ENCODE peak calls at places on chromosomes 13 and 19, in nine cellular contexts. H is GM23338, V is breast epithelium, T is thoracic aorta, K is tibial nerve, J is fibroblast of lung, Y is transverse colon, R is colonic mucosa, W is left lung. U is an unnamed sample. For H3K4me1 and H3K36me3, the result is how much of the 10 kb centered on the place peaks cover.

GRCh38 chr19:4633140-4633967 is 6.0 kb upstream of the TNFAIP8L1 start:
- DNase-seq in H (peak), V (no peak), T (no peak), K (peak), J (peak), Y (peak), R (peak), W (no peak), U (peak)

GRCh38 chr19:15843186-15843585 is 27.7 kb upstream of the OR10H1 start:
- DNase-seq in H (no peak), V (no peak), T (no peak), K (no peak), J (no peak), Y (no peak), R (no peak), W (no peak), U (no peak)

GRCh38 chr19:42629191-42629590 is 34.5 kb upstream of the CEACAM8 start:
- DNase-seq in H (no peak), V (no peak), T (no peak), K (no peak), J (no peak), Y (no peak), R (no peak), W (no peak), U (no peak)

GRCh38 chr13:113009743-113010509 is 40.9 kb downstream of the MCF2L start:
- DNase-seq in H (no peak), V (no peak), T (no peak), K (no peak), J (no peak), Y (no peak), R (no peak), W (no peak), U (no peak)

GRCh38 chr13:48749699-48750473 is 96.2 kb downstream of the CYSLTR2 start:
- DNase-seq in H (peak), V (no peak), T (peak), K (peak), J (peak), Y (peak), R (peak), W (peak), U (peak)

GRCh38 chr13:94878721-94879120 is 166.4 kb upstream of the SOX21 start:
- DNase-seq in H (no peak), V (no peak), T (no peak), K (no peak), J (no peak), Y (no peak), R (no peak), W (no peak), U (no peak)

GRCh38 chr19:10625003-10625761 is at the start of gene SLC44A2:
- DNase-seq in H (peak), V (peak), T (no peak), K (peak), J (peak), Y (peak), R (peak), W (peak), U (peak)

GRCh38 chr19:50213925-50214324 is 10.5 kb downstream of the MYH14 start:
- DNase-seq in H (no peak), V (no peak), T (no peak), K (no peak), J (no peak), Y (no peak), R (no peak), W (no peak), U (no peak)

GRCh38 chr19:49421039-49421877 is 2.0 kb downstream of the PTH2 start:
- DNase-seq in H (peak), V (peak), T (no peak), K (peak), J (peak), Y (peak), R (peak), W (peak), U (peak)

GRCh38 chr19:34998777-34999497 is 1.2 kb upstream of the GRAMD1A start:
- DNase-seq in H (peak), V (peak), T (no peak), K (no peak), J (no peak), Y (no peak), R (peak), W (no peak), U (no peak)

GRCh38 chr19:56477429-56478338 is 539 bp upstream of the ZNF667 start:
- DNase-seq in H (peak), V (peak), T (peak), K (peak), J (peak), Y (peak), R (peak), W (peak), U (peak)

GRCh38 chr13:26786651-26787295 is 26.2 kb upstream of the GPR12 start:
- DNase-seq in H (no peak), V (no peak), T (no peak), K (no peak), J (no peak), Y (no peak), R (no peak), W (no peak), U (no peak)

GRCh38 chr13:112448621-112449544 is 72.7 kb downstream of the SPACA7 start:
- DNase-seq in H (no peak), V (no peak), T (no peak), K (no peak), J (no peak), Y (no peak), R (peak), W (peak), U (no peak)

GRCh38 chr13:76953921-76954320 is 5.6 kb downstream of the ACOD1 start:
- DNase-seq in H (no peak), V (no peak), T (no peak), K (no peak), J (no peak), Y (no peak), R (no peak), W (no peak), U (no peak)

GRCh38 chr13:26656919-26657318 is 99.4 kb downstream of the WASF3 start:
- DNase-seq in H (peak), V (no peak), T (no peak), K (no peak), J (peak), Y (no peak), R (no peak), W (no peak), U (peak)

GRCh38 chr13:45082964-45083363 is 37.3 kb upstream of the GTF2F2 start:
- DNase-seq in H (no peak), V (no peak), T (no peak), K (no peak), J (peak), Y (no peak), R (no peak), W (no peak), U (peak)

GRCh38 chr13:97212540-97213146 is 9.5 kb upstream of the MBNL2 start:
- DNase-seq in H (peak), V (no peak), T (no peak), K (no peak), J (peak), Y (peak), R (peak), W (no peak), U (peak)

GRCh38 chr19:7665076-7665475 is 3.8 kb upstream of the RETN start:
- DNase-seq in H (no peak), V (no peak), T (no peak), K (no peak), J (peak), Y (no peak), R (no peak), W (no peak), U (peak)

GRCh38 chr13:114134944-114135610 is 2.7 kb upstream of the RASA3 start:
- DNase-seq in H (no peak), V (no peak), T (no peak), K (no peak), J (no peak), Y (no peak), R (no peak), W (no peak), U (no peak)

GRCh38 chr19:17183858-17184271 is 31.3 kb upstream of the USE1 start:
- DNase-seq in H (no peak), V (no peak), T (no peak), K (no peak), J (no peak), Y (no peak), R (no peak), W (no peak), U (no peak)

GRCh38 chr13:109159650-109160309 is 530.4 kb downstream of the MYO16 start:
- DNase-seq in H (no peak), V (no peak), T (no peak), K (no peak), J (no peak), Y (no peak), R (no peak), W (no peak), U (no peak)

GRCh38 chr19:46489445-46490272 is 6.0 kb downstream of the PNMA8B start:
- DNase-seq in H (peak), V (no peak), T (peak), K (peak), J (peak), Y (peak), R (no peak), W (peak), U (peak)

GRCh38 chr19:32307591-32307990 is 37.8 kb upstream of the ZNF507 start:
- DNase-seq in H (no peak), V (no peak), T (no peak), K (no peak), J (no peak), Y (no peak), R (no peak), W (no peak), U (no peak)

GRCh38 chr13:63327584-63327983 is 1911.9 kb upstream of the PCDH20 start:
- DNase-seq in H (no peak), V (no peak), T (no peak), K (no peak), J (no peak), Y (no peak), R (no peak), W (no peak), U (no peak)

GRCh38 chr13:44620057-44620456 is 43.9 kb upstream of the TSC22D1 start:
- DNase-seq in H (no peak), V (no peak), T (no peak), K (no peak), J (peak), Y (no peak), R (no peak), W (no peak), U (peak)

GRCh38 chr13:59782696-59783095 is 381.0 kb downstream of the DIAPH3 start:
- DNase-seq in H (no peak), V (no peak), T (no peak), K (no peak), J (no peak), Y (no peak), R (no peak), W (no peak), U (no peak)

GRCh38 chr13:43730642-43731041 is 56.1 kb downstream of the ENOX1 start:
- DNase-seq in H (no peak), V (no peak), T (no peak), K (no peak), J (peak), Y (peak), R (no peak), W (no peak), U (peak)

DNA sequence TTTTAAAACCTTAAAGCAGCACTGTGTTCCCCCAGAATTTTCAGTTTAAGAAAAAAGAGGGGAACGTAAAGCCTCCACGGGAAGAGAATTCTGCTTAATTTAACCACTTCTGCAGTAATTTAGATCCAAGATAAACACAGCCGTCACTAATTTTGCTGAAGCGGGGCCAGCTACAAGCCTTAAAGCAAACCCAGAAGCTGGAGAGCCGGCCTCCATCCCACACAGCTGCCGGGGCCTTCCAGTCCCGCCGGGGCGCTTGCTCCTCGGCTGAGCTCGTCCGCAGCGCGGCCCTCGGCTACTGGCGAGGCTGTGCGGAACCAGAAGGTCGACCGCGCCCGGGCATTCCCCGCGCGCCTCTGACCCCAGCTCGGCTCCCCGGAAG is 967 bp downstream of the ANKRD10 start:
- DNase-seq in H (peak), V (peak), T (no peak), K (no peak), J (no peak), Y (no peak), R (no peak), W (no peak), U (no peak)
- H3K4me1 ChIP-seq in H (under half), V (under half), T (under half), K (under half), J (under half), Y (under half), R (under half), W (half or more), U (under half)

GRCh38 chr19:5827342-5827890 is 12.1 kb downstream of the FUT6 start:
- DNase-seq in H (no peak), V (no peak), T (no peak), K (no peak), J (no peak), Y (no peak), R (no peak), W (no peak), U (no peak)
- H3K36me3 ChIP-seq in H (under half), V (under half), T (under half), K (under half), J (under half), Y (under half), R (under half), W (under half), U (under half)

GRCh38 chr13:33129886-33130285 is 113.7 kb downstream of the KL start:
- DNase-seq in H (no peak), V (no peak), T (no peak), K (no peak), J (no peak), Y (no peak), R (no peak), W (no peak), U (no peak)

GRCh38 chr13:33129094-33129832 is 113.0 kb downstream of the KL start:
- DNase-seq in H (no peak), V (no peak), T (no peak), K (no peak), J (no peak), Y (no peak), R (no peak), W (no peak), U (no peak)

GRCh38 chr13:33128134-33128533 is 111.9 kb downstream of the KL start:
- DNase-seq in H (no peak), V (no peak), T (no peak), K (no peak), J (no peak), Y (no peak), R (no peak), W (no peak), U (no peak)

GRCh38 chr13:33125821-33126570 is 109.8 kb downstream of the KL start:
- DNase-seq in H (peak), V (peak), T (peak), K (peak), J (peak), Y (no peak), R (no peak), W (no peak), U (peak)

GRCh38 chr13:33126909-33127607 is 110.8 kb downstream of the KL start:
- DNase-seq in H (no peak), V (no peak), T (no peak), K (no peak), J (peak), Y (no peak), R (no peak), W (no peak), U (peak)
- TF ChIP-seq CTCF in H (no peak), V (no peak), T (peak), K (no peak), J (peak), Y (no peak), R (no peak), W (no peak), U (peak)

GRCh38 chr13:106498158-106498557 is 37.3 kb downstream of the EFNB2 start:
- DNase-seq in H (no peak), V (no peak), T (no peak), K (no peak), J (no peak), Y (no peak), R (no peak), W (no peak), U (no peak)

GRCh38 chr13:106498571-106498970 is 36.9 kb downstream of the EFNB2 start:
- DNase-seq in H (no peak), V (no peak), T (no peak), K (no peak), J (no peak), Y (no peak), R (no peak), W (no peak), U (no peak)

GRCh38 chr13:106496072-106496997 is 39.1 kb downstream of the EFNB2 start:
- DNase-seq in H (no peak), V (no peak), T (no peak), K (no peak), J (no peak), Y (no peak), R (no peak), W (no peak), U (peak)

GRCh38 chr13:106499113-106499512 is 36.3 kb downstream of the EFNB2 start:
- DNase-seq in H (no peak), V (no peak), T (no peak), K (no peak), J (no peak), Y (no peak), R (no peak), W (no peak), U (no peak)

GRCh38 chr13:106497079-106497478 is 38.4 kb downstream of the EFNB2 start:
- DNase-seq in H (no peak), V (no peak), T (no peak), K (no peak), J (no peak), Y (no peak), R (no peak), W (no peak), U (no peak)
- H3K4me1 ChIP-seq in H (under half), V (under half), T (under half), K (under half), J (under half), Y (under half), R (under half), W (half or more), U (under half)

GRCh38 chr19:36891768-36892357 is 24.2 kb downstream of the ZNF829 start:
- DNase-seq in H (peak), V (no peak), T (no peak), K (no peak), J (no peak), Y (no peak), R (no peak), W (no peak), U (no peak)
- H3K36me3 ChIP-seq in H (half or more), V (under half), T (half or more), K (under half), J (under half), Y (half or more), R (under half), W (under half), U (under half)